ENCODE peak calls at places on chromosomes 6 and 20, in six cellular contexts. One of them, this sample, is unnamed.

GRCh38 chr6:161079566-161080262 is 88.1 kb downstream of the MAP3K4 start:
- DNase-seq in C1 segment of cervical spinal cord: no peak
- DNase-seq in ACHN: no peak
- DNase-seq in fibroblast of gingiva: peak; percentile 4
- DNase-seq in GM12865: no peak
- DNase-seq in pancreas: no peak
- DNase-seq in this sample: no peak

GRCh38 chr20:34704177-34705007 is at the start of gene TP53INP2:
- DNase-seq in ACHN: peak; percentile 86
- DNase-seq in GM12865: peak; percentile 93
- DNase-seq in fibroblast of gingiva: peak; percentile 92
- DNase-seq in C1 segment of cervical spinal cord: peak; percentile 87
- DNase-seq in pancreas: peak; percentile 95
- DNase-seq in this sample: peak; percentile 95

GRCh38 chr6:44304282-44305199 is 8.6 kb downstream of the AARS2 start:
- DNase-seq in ACHN: peak; percentile 40
- DNase-seq in fibroblast of gingiva: peak; percentile 21
- DNase-seq in C1 segment of cervical spinal cord: no peak
- DNase-seq in pancreas: no peak
- DNase-seq in GM12865: peak; percentile 53
- DNase-seq in this sample: peak; percentile 24

GRCh38 chr6:4130357-4130987 is 4.9 kb downstream of the ECI2 start:
- DNase-seq in pancreas: peak; percentile 83
- DNase-seq in ACHN: no peak
- DNase-seq in GM12865: no peak
- DNase-seq in C1 segment of cervical spinal cord: no peak
- DNase-seq in fibroblast of gingiva: no peak
- DNase-seq in this sample: no peak

GRCh38 chr6:110043366-110043994 is 65.4 kb downstream of the GPR6 start:
- DNase-seq in fibroblast of gingiva: no peak
- DNase-seq in pancreas: no peak
- DNase-seq in GM12865: peak; percentile 37
- DNase-seq in C1 segment of cervical spinal cord: no peak
- DNase-seq in ACHN: no peak
- DNase-seq in this sample: no peak

GRCh38 chr6:41371992-41372525 is 36.7 kb downstream of the NCR2 start:
- DNase-seq in GM12865: no peak
- DNase-seq in fibroblast of gingiva: peak; percentile 7
- DNase-seq in ACHN: no peak
- DNase-seq in pancreas: no peak
- DNase-seq in C1 segment of cervical spinal cord: no peak
- DNase-seq in this sample: peak; percentile 10

GRCh38 chr20:30595698-30596097 is 661.8 kb upstream of the DEFB115 start:
- DNase-seq in fibroblast of gingiva: no peak
- DNase-seq in pancreas: no peak
- DNase-seq in C1 segment of cervical spinal cord: no peak
- DNase-seq in ACHN: no peak
- DNase-seq in GM12865: no peak
- DNase-seq in this sample: no peak

GRCh38 chr20:7912551-7912950 is 27.7 kb downstream of the HAO1 start:
- DNase-seq in pancreas: no peak
- DNase-seq in ACHN: no peak
- DNase-seq in GM12865: no peak
- DNase-seq in fibroblast of gingiva: no peak
- DNase-seq in C1 segment of cervical spinal cord: no peak
- DNase-seq in this sample: no peak

This sample was measured in T47D.